ENCODE peak calls at places on chromosomes 3 and 15, in ten cellular contexts. L is HFFc6; Q is activated CD4-positive, CD25-positive, alpha-beta regulatory T cell; F is NCI-H2029; X is AG04449; M is GM04504; V is K562; Y is SJSA1; U is NCI-H524; C is fibroblast of lung. N is an unnamed sample.

GRCh38 chr3:24773798-24774197 is 279.1 kb upstream of the THRB start:
- DNase-seq in M (peak; percentile 21), U (peak; percentile 82), X (peak; percentile 5), Q (no peak), L (peak; percentile 4), F (peak; percentile 43), Y (peak; percentile 18), C (peak; percentile 55), V (peak; percentile 17), N (peak; percentile 58)

GRCh38 chr3:184320099-184320445 is 5.7 kb downstream of the EIF4G1 start:
- DNase-seq in L (peak; percentile 97), U (peak; percentile 40), Y (peak; percentile 71), V (no peak), Q (no peak), X (peak; percentile 78), C (peak; percentile 96), M (peak; percentile 97), F (peak; percentile 93), N (peak; percentile 83)

GRCh38 chr15:98715890-98716443 is 67.6 kb downstream of the IGF1R start:
- DNase-seq in F (no peak), M (no peak), Y (no peak), Q (no peak), U (peak; percentile 11), L (no peak), X (no peak), V (no peak), C (no peak), N (no peak)

GRCh38 chr3:181311186-181311585 is 321.6 kb upstream of the DNAJC19 start:
- DNase-seq in F (no peak), X (no peak), C (no peak), V (no peak), Q (no peak), U (peak; percentile 98), M (no peak), L (no peak), Y (no peak), N (no peak)

GRCh38 chr15:72231847-72232461 is 964 bp upstream of the PKM start:
- DNase-seq in Q (no peak), X (peak; percentile 37), V (peak; percentile 80), Y (peak; percentile 57), C (peak; percentile 88), M (peak; percentile 61), F (peak; percentile 30), L (peak; percentile 80), U (peak; percentile 29), N (peak; percentile 65)

GRCh38 chr3:107796786-107797185 is 274.0 kb downstream of the BBX start:
- DNase-seq in Y (no peak), Q (no peak), C (peak; percentile 95), L (no peak), X (peak; percentile 41), V (no peak), M (no peak), U (peak; percentile 88), F (no peak), N (peak; percentile 15)

GRCh38 chr3:69770219-69770618 is 31.0 kb downstream of the MITF start:
- DNase-seq in X (no peak), Y (peak; percentile 65), U (no peak), V (no peak), L (peak; percentile 32), M (no peak), Q (no peak), C (peak; percentile 80), F (no peak), N (no peak)

GRCh38 chr3:191379473-191379872 is 49.1 kb upstream of the UTS2B start:
- DNase-seq in V (no peak), L (no peak), M (no peak), Q (no peak), F (no peak), U (no peak), C (no peak), Y (no peak), X (no peak), N (no peak)

GRCh38 chr15:50828610-50829206 is 63.2 kb upstream of the SPPL2A start:
- DNase-seq in U (peak; percentile 16), L (peak; percentile 87), F (no peak), Y (peak; percentile 73), C (peak; percentile 92), V (peak; percentile 17), Q (no peak), M (peak; percentile 90), X (peak; percentile 63), N (no peak)

GRCh38 chr3:166362698-166363097 is 525.5 kb upstream of the BCHE start:
- DNase-seq in L (no peak), M (no peak), V (no peak), U (no peak), X (no peak), F (no peak), Y (no peak), Q (no peak), C (peak; percentile 30), N (no peak)

GRCh38 chr15:70504305-70504951 is 258.9 kb downstream of the UACA start:
- DNase-seq in X (no peak), F (peak; percentile 37), L (peak; percentile 39), Q (no peak), U (peak; percentile 76), C (peak; percentile 68), Y (peak; percentile 41), M (no peak), V (no peak), N (no peak)

GRCh38 chr15:24848050-24848449 is 106.7 kb upstream of the SNRPN start:
- DNase-seq in Q (no peak), F (no peak), C (peak; percentile 45), L (no peak), M (no peak), V (no peak), Y (no peak), X (no peak), U (peak; percentile 60), N (peak; percentile 45)

GRCh38 chr3:14452676-14453367 is 50.4 kb downstream of the SLC6A6 start:
- DNase-seq in C (peak; percentile 99), V (no peak), M (peak; percentile 97), U (no peak), Q (no peak), L (peak; percentile 96), X (peak; percentile 88), Y (peak; percentile 95), F (peak; percentile 97), N (peak; percentile 91)

GRCh38 chr3:115397433-115397832 is 225.9 kb upstream of the GAP43 start:
- DNase-seq in Y (no peak), F (no peak), M (no peak), Q (no peak), X (no peak), L (no peak), V (no peak), C (peak; percentile 81), U (no peak), N (no peak)

GRCh38 chr3:32041316-32041715 is 59.8 kb downstream of the ZNF860 start:
- DNase-seq in L (no peak), M (no peak), Y (no peak), Q (no peak), V (no peak), F (no peak), X (no peak), U (no peak), C (no peak), N (no peak)

GRCh38 chr3:123344175-123344908 is 104.5 kb downstream of the ADCY5 start:
- DNase-seq in V (no peak), L (peak; percentile 12), X (peak; percentile 19), U (no peak), M (peak; percentile 20), F (no peak), C (peak; percentile 77), Y (peak; percentile 37), Q (no peak), N (no peak)

GRCh38 chr3:112672716-112673506 is 32.0 kb upstream of the CCDC80 start:
- DNase-seq in Y (peak; percentile 33), U (no peak), X (no peak), Q (no peak), V (no peak), C (no peak), L (no peak), M (no peak), F (no peak), N (no peak)

GRCh38 chr3:188510366-188510765 is 356.4 kb downstream of the LPP start:
- DNase-seq in M (no peak), C (peak; percentile 95), F (peak; percentile 67), L (no peak), Y (peak; percentile 73), Q (no peak), U (no peak), V (no peak), X (peak; percentile 47), N (peak; percentile 82)

GRCh38 chr3:193822492-193823220 is 229.6 kb downstream of the OPA1 start:
- DNase-seq in L (no peak), U (no peak), V (no peak), M (no peak), Q (no peak), Y (no peak), X (no peak), C (peak; percentile 96), F (no peak), N (no peak)

GRCh38 chr3:5245927-5246326 is 58.4 kb downstream of the EDEM1 start:
- DNase-seq in L (no peak), F (no peak), Y (no peak), C (no peak), Q (no peak), M (no peak), U (no peak), V (no peak), X (no peak), N (no peak)

GRCh38 chr15:42465520-42466259 is 25.3 kb downstream of the ZNF106 start:
- DNase-seq in X (no peak), F (no peak), C (no peak), L (no peak), M (no peak), U (no peak), Q (no peak), Y (no peak), V (no peak), N (no peak)

GRCh38 chr3:76631251-76631650 is 408.6 kb upstream of the ROBO2 start:
- DNase-seq in M (no peak), Y (no peak), V (no peak), U (no peak), X (no peak), L (no peak), Q (no peak), C (no peak), F (no peak), N (no peak)

GRCh38 chr15:66401130-66402021 is 14.7 kb downstream of the MAP2K1 start:
- DNase-seq in L (no peak), C (peak; percentile 30), Y (no peak), F (no peak), U (no peak), M (no peak), X (no peak), V (no peak), Q (no peak), N (no peak)

GRCh38 chr15:64892850-64893403 is 18.8 kb upstream of the ANKDD1A start:
- DNase-seq in F (no peak), Q (no peak), U (no peak), X (no peak), C (no peak), L (no peak), M (no peak), Y (no peak), V (no peak), N (no peak)

GRCh38 chr15:52568569-52569243 is at the start of gene ARPP19:
- DNase-seq in L (peak; percentile 84), X (peak; percentile 31), V (peak; percentile 93), Q (peak; percentile 60), M (peak; percentile 68), Y (peak; percentile 93), F (peak; percentile 78), U (peak; percentile 95), C (peak; percentile 92), N (peak; percentile 83)

GRCh38 chr3:146159037-146159436 is 1.9 kb downstream of the PLOD2 start:
- DNase-seq in M (no peak), L (no peak), C (peak; percentile 75), Q (no peak), U (no peak), X (no peak), F (no peak), Y (no peak), V (no peak), N (no peak)

GRCh38 chr3:15271030-15271429 is 61.4 kb downstream of the SH3BP5 start:
- DNase-seq in Q (no peak), L (no peak), Y (no peak), C (no peak), V (no peak), M (no peak), F (no peak), U (no peak), X (no peak), N (no peak)

GRCh38 chr3:124768812-124769211 is 38.6 kb downstream of the UMPS start:
- DNase-seq in Q (no peak), L (no peak), F (peak; percentile 12), C (no peak), M (no peak), X (no peak), V (peak; percentile 54), U (peak; percentile 64), Y (no peak), N (no peak)

N was measured in LNCaP clone FGC.